ENCODE peak calls at places on chromosomes 16 and 17, in six cellular contexts. One of them, this sample, is unnamed.

GRCh38 chr16:31072540-31073072 is 1.4 kb downstream of the ZNF668 start:
- DNase-seq in HepG2: peak; percentile 27
- DNase-seq in A549: peak; percentile 34
- DNase-seq in WTC11: no peak
- DNase-seq in H1: no peak
- DNase-seq in K562: peak; percentile 74
- DNase-seq in this sample: peak; percentile 40

GRCh38 chr16:47499700-47500264 is 38.7 kb downstream of the PHKB start:
- DNase-seq in K562: no peak
- DNase-seq in HepG2: peak; percentile 96
- DNase-seq in WTC11: no peak
- DNase-seq in H1: no peak
- DNase-seq in A549: no peak
- DNase-seq in this sample: no peak

GRCh38 chr17:57009737-57010445 is 32.0 kb downstream of the SCPEP1 start:
- DNase-seq in WTC11: peak; percentile 70
- DNase-seq in HepG2: peak; percentile 43
- DNase-seq in A549: peak; percentile 72
- DNase-seq in H1: peak; percentile 74
- DNase-seq in K562: peak; percentile 73
- DNase-seq in this sample: peak; percentile 73

GRCh38 chr17:44216173-44216572 is 3.3 kb downstream of the UBTF start:
- DNase-seq in HepG2: no peak
- DNase-seq in K562: no peak
- DNase-seq in H1: no peak
- DNase-seq in WTC11: no peak
- DNase-seq in A549: no peak
- DNase-seq in this sample: no peak

GRCh38 chr17:39167492-39167891 is 1.5 kb upstream of the ARL5C start:
- DNase-seq in HepG2: no peak
- DNase-seq in WTC11: no peak
- DNase-seq in H1: no peak
- DNase-seq in K562: no peak
- DNase-seq in A549: no peak
- DNase-seq in this sample: no peak

GRCh38 chr16:17972460-17972943 is 364.0 kb downstream of the NPIPA8 start:
- DNase-seq in WTC11: no peak
- DNase-seq in A549: no peak
- DNase-seq in HepG2: no peak
- DNase-seq in K562: no peak
- DNase-seq in H1: no peak
- DNase-seq in this sample: no peak

GRCh38 chr17:50182783-50183438 is 17.1 kb downstream of the SGCA start:
- DNase-seq in H1: no peak
- DNase-seq in HepG2: no peak
- DNase-seq in WTC11: no peak
- DNase-seq in A549: no peak
- DNase-seq in K562: no peak
- DNase-seq in this sample: no peak

GRCh38 chr16:82470506-82471196 is 156.1 kb upstream of the CDH13 start:
- DNase-seq in K562: no peak
- DNase-seq in H1: no peak
- DNase-seq in HepG2: peak; percentile 27
- DNase-seq in WTC11: no peak
- DNase-seq in A549: no peak
- DNase-seq in this sample: no peak

GRCh38 chr17:57107498-57108101 is 22.6 kb downstream of the AKAP1 start:
- DNase-seq in HepG2: peak; percentile 72
- DNase-seq in H1: no peak
- DNase-seq in A549: peak; percentile 71
- DNase-seq in WTC11: no peak
- DNase-seq in K562: peak; percentile 84
- DNase-seq in this sample: no peak

GRCh38 chr16:2048116-2048543 is 345 bp downstream of the TSC2 start:
- DNase-seq in HepG2: no peak
- DNase-seq in K562: peak; percentile 35
- DNase-seq in A549: no peak
- DNase-seq in WTC11: no peak
- DNase-seq in H1: no peak
- DNase-seq in this sample: no peak

GRCh38 chr17:68324114-68324513 is 32.8 kb downstream of the ARSG start:
- DNase-seq in H1: no peak
- DNase-seq in A549: no peak
- DNase-seq in K562: no peak
- DNase-seq in HepG2: no peak
- DNase-seq in WTC11: no peak
- DNase-seq in this sample: peak; percentile 64

GRCh38 chr16:62068747-62069146 is 32.5 kb upstream of the CDH8 start:
- DNase-seq in K562: peak; percentile 21
- DNase-seq in HepG2: peak; percentile 20
- DNase-seq in A549: peak; percentile 24
- DNase-seq in WTC11: no peak
- DNase-seq in H1: no peak
- DNase-seq in this sample: no peak

GRCh38 chr17:44133918-44134476 is 7.7 kb upstream of the HROB start:
- DNase-seq in A549: no peak
- DNase-seq in HepG2: no peak
- DNase-seq in H1: no peak
- DNase-seq in K562: no peak
- DNase-seq in WTC11: no peak
- DNase-seq in this sample: no peak

GRCh38 chr17:63571632-63572310 is 21.5 kb downstream of the DCAF7 start:
- DNase-seq in WTC11: no peak
- DNase-seq in H1: no peak
- DNase-seq in HepG2: peak; percentile 16
- DNase-seq in A549: peak; percentile 21
- DNase-seq in K562: peak; percentile 56
- DNase-seq in this sample: peak; percentile 58

GRCh38 chr17:75783069-75783783 is 1.4 kb upstream of the UNK start:
- DNase-seq in K562: peak; percentile 59
- DNase-seq in A549: peak; percentile 59
- DNase-seq in WTC11: no peak
- DNase-seq in HepG2: peak; percentile 52
- DNase-seq in H1: no peak
- DNase-seq in this sample: peak; percentile 80
- TF ChIP-seq JUN in K562: no peak
- TF ChIP-seq JUN in A549: no peak
- TF ChIP-seq JUN in WTC11: no peak
- TF ChIP-seq JUN in HepG2: no peak
- TF ChIP-seq JUN in H1: no peak
- TF ChIP-seq JUN in this sample: no peak

DNA sequence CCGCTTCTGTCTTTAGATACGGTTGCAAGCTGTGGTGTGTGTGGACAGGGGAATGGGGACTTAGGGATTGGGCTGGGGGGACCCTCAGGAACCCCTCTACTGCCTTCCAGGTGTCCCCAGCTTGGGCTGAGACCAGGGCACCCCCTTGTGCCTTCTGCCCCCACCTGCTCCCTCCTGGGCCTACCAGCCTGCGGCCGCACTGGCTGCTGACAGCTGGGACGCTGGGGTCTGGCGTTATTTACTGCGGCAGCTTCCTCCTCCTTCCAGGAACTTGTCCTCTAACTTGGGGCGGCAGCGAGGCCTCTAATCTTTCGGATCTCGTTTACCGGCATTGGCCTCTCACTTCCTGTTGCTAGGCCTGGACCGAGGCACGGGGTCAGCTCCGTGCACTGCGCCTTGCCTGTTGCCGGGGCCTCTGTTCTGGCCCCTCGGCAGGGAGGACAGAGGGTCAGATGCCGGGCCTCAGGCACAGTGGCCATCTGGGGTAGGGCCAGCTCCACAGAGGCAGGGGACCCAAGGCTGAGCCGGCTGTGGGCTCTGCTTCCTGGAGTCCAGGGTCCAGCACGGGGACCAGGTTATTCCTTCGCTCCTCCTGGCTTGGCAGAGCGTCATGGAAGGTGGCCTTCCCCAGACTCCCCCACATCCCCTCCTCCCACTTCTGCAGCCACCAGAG is 31.8 kb downstream of the TMEM235 start:
- DNase-seq in WTC11: no peak
- DNase-seq in H1: peak; percentile 49
- DNase-seq in A549: no peak
- DNase-seq in HepG2: peak; percentile 43
- DNase-seq in K562: peak; percentile 95
- DNase-seq in this sample: peak; percentile 40
- TF ChIP-seq MAX in WTC11: no peak
- TF ChIP-seq MAX in H1: no peak
- TF ChIP-seq MAX in A549: no peak
- TF ChIP-seq MAX in HepG2: peak; percentile 55
- TF ChIP-seq MAX in K562: peak; percentile 67
- TF ChIP-seq MAX in this sample: no peak

GRCh38 chr17:31596382-31597323 is 205.2 kb downstream of the RAB11FIP4 start:
- DNase-seq in A549: peak; percentile 86
- DNase-seq in H1: no peak
- DNase-seq in HepG2: peak; percentile 44
- DNase-seq in K562: no peak
- DNase-seq in WTC11: no peak
- DNase-seq in this sample: peak; percentile 96
- TF ChIP-seq JUN in A549: no peak
- TF ChIP-seq JUN in H1: no peak
- TF ChIP-seq JUN in HepG2: no peak
- TF ChIP-seq JUN in K562: no peak
- TF ChIP-seq JUN in WTC11: no peak
- TF ChIP-seq JUN in this sample: peak; percentile 74

GRCh38 chr17:48314716-48315115 is 115.3 kb downstream of the SKAP1 start:
- DNase-seq in HepG2: no peak
- DNase-seq in H1: no peak
- DNase-seq in A549: no peak
- DNase-seq in WTC11: no peak
- DNase-seq in K562: no peak
- DNase-seq in this sample: no peak

GRCh38 chr17:48322060-48322459 is 108.0 kb downstream of the SKAP1 start:
- DNase-seq in H1: no peak
- DNase-seq in WTC11: no peak
- DNase-seq in K562: no peak
- DNase-seq in A549: peak; percentile 30
- DNase-seq in HepG2: no peak
- DNase-seq in this sample: no peak

GRCh38 chr17:48313096-48313495 is 116.9 kb downstream of the SKAP1 start:
- DNase-seq in A549: no peak
- DNase-seq in WTC11: no peak
- DNase-seq in H1: no peak
- DNase-seq in K562: no peak
- DNase-seq in HepG2: no peak
- DNase-seq in this sample: no peak

GRCh38 chr17:48317732-48318131 is 112.3 kb downstream of the SKAP1 start:
- DNase-seq in H1: no peak
- DNase-seq in K562: no peak
- DNase-seq in A549: no peak
- DNase-seq in HepG2: no peak
- DNase-seq in WTC11: no peak
- DNase-seq in this sample: no peak
- TF ChIP-seq MAX in H1: no peak
- TF ChIP-seq MAX in K562: no peak
- TF ChIP-seq MAX in A549: no peak
- TF ChIP-seq MAX in HepG2: no peak
- TF ChIP-seq MAX in WTC11: no peak
- TF ChIP-seq MAX in this sample: no peak

DNA sequence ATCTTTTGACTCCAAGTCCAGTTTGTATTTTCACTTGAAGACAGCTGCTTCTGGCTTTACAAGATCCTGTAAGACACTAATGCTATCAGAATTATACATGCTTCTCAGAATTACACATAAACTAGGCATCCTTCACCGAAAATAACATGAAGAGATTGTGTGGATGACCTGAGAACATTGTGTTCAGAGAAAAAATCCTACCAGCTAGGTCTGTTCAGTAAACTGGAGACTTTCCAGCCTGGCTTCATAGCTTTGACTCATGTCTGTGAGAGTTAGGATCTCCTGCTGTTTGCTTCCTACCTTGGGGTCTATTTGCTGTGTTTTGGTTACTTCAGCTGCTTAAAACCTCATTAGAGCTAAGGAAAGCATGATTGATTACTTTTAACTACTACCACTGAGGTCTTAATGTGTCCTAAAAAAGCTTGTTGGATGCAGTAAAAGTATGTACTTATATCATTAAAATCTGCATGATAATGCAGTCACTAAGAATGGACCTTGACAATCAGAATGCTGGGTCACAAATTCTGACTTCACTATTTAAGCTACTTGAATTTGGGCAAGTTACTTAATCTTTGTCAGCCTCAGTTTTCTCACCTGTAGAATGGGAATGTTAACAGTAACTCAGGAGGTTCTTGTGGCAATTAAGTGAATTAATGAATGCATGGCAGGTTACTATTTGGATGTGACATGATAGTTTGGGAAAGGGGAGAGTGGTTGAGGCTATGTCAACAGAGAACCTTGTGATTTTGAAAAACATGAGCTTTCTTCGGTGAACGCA is 8.0 kb upstream of the MYH13 start:
- DNase-seq in A549: no peak
- DNase-seq in K562: no peak
- DNase-seq in H1: no peak
- DNase-seq in WTC11: no peak
- DNase-seq in HepG2: no peak
- DNase-seq in this sample: no peak
- TF ChIP-seq JUN in A549: no peak
- TF ChIP-seq JUN in K562: no peak
- TF ChIP-seq JUN in H1: no peak
- TF ChIP-seq JUN in WTC11: no peak
- TF ChIP-seq JUN in HepG2: no peak
- TF ChIP-seq JUN in this sample: no peak

DNA sequence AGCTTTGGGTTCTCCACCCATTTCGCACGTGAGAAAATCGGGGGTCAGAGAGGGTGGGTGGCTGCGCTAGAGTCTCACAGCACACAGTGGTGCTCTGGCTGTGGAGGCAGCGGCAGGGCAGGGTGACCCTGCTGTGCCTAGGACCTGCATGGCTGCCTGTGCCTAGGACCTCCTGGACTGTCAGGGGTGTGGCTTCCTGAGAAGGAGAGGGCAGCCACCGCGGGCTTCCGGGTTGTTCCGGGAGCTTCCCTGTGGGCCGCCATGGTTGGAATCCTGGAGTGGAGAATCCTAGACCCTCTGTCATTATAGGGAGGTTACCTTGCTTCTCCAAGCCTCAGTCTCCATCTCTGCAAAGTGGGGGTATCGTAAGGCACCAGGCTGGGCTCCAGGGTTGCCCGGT is 9.3 kb downstream of the ZFPM1 start:
- DNase-seq in H1: no peak
- DNase-seq in K562: no peak
- DNase-seq in HepG2: no peak
- DNase-seq in WTC11: no peak
- DNase-seq in A549: no peak
- DNase-seq in this sample: no peak
- TF ChIP-seq MAX in H1: no peak
- TF ChIP-seq MAX in K562: no peak
- TF ChIP-seq MAX in HepG2: no peak
- TF ChIP-seq MAX in WTC11: no peak
- TF ChIP-seq MAX in A549: no peak
- TF ChIP-seq MAX in this sample: no peak

This sample was measured in endothelial cell of umbilical vein.